ENCODE peak calls at places on chromosome 2, in nine cellular contexts. V, F, A, P, K, E, B, X and S are unnamed samples.

GRCh38 chr2:168635065-168635577 is 167.3 kb upstream of the NOSTRIN start:
- DNase-seq in B (no peak), E (no peak), K (peak; percentile 31), A (peak; percentile 32), F (peak; percentile 89), P (no peak), X (no peak), V (peak; percentile 34), S (no peak)

GRCh38 chr2:129006135-129006885 is 687.6 kb upstream of the HS6ST1 start:
- DNase-seq in P (no peak), E (no peak), A (peak; percentile 2), X (no peak), F (no peak), K (no peak), V (no peak), B (no peak), S (no peak)

GRCh38 chr2:149733936-149734685 is 146.5 kb upstream of the MMADHC start:
- DNase-seq in A (no peak), V (peak; percentile 94), E (no peak), K (peak; percentile 41), F (no peak), P (no peak), X (no peak), B (peak; percentile 86), S (no peak)

GRCh38 chr2:129936334-129936934 is 43.0 kb upstream of the RAB6C start:
- DNase-seq in F (no peak), X (peak; percentile 60), E (peak; percentile 77), A (no peak), V (no peak), P (no peak), B (no peak), K (peak; percentile 40), S (peak; percentile 51)

GRCh38 chr2:167331636-167332232 is 443.5 kb downstream of the XIRP2 start:
- DNase-seq in E (peak; percentile 83), P (no peak), A (no peak), V (no peak), B (no peak), F (peak; percentile 2), K (no peak), X (no peak), S (no peak)

GRCh38 chr2:174002679-174003078 is 37.5 kb upstream of the SP3 start:
- DNase-seq in K (no peak), A (no peak), V (no peak), B (no peak), F (no peak), E (no peak), X (no peak), P (no peak), S (no peak)

GRCh38 chr2:64363848-64364247 is 90.1 kb upstream of the LGALSL start:
- DNase-seq in V (no peak), E (peak; percentile 23), P (no peak), K (no peak), F (no peak), B (no peak), A (no peak), X (no peak), S (no peak)

GRCh38 chr2:120520929-120521912 is 175.3 kb downstream of the INHBB start:
- DNase-seq in A (no peak), F (peak; percentile 53), V (peak; percentile 44), K (peak; percentile 41), E (peak; percentile 84), B (no peak), X (peak; percentile 53), P (no peak), S (peak; percentile 44)

GRCh38 chr2:36812196-36812595 is 115.7 kb downstream of the VIT start:
- DNase-seq in B (no peak), V (no peak), F (peak; percentile 78), K (no peak), A (no peak), E (peak; percentile 78), P (no peak), X (no peak), S (no peak)

GRCh38 chr2:102122115-102122514 is 20.4 kb upstream of the IL1R1 start:
- DNase-seq in P (no peak), F (no peak), V (peak; percentile 94), K (no peak), E (no peak), X (no peak), B (no peak), A (no peak), S (no peak)

GRCh38 chr2:80053522-80054338 is 250.8 kb downstream of the LRRTM1 start:
- DNase-seq in E (no peak), B (no peak), A (no peak), F (peak; percentile 61), V (no peak), K (no peak), X (no peak), P (no peak), S (no peak)

GRCh38 chr2:142796161-142796560 is 81.3 kb upstream of the KYNU start:
- DNase-seq in K (no peak), V (peak; percentile 3), B (no peak), X (no peak), P (no peak), A (no peak), F (no peak), E (no peak), S (no peak)

GRCh38 chr2:55025627-55026026 is 24.6 kb downstream of the RTN4 start:
- DNase-seq in P (no peak), F (no peak), K (no peak), B (no peak), V (no peak), A (no peak), X (no peak), E (no peak), S (no peak)

GRCh38 chr2:3598912-3599854 is 4.3 kb downstream of the COLEC11 start:
- DNase-seq in F (no peak), E (no peak), A (peak; percentile 51), X (no peak), B (no peak), V (no peak), K (no peak), P (no peak), S (no peak)

GRCh38 chr2:190023860-190024259 is 38.7 kb downstream of the MSTN start:
- DNase-seq in P (no peak), K (no peak), E (no peak), V (peak; percentile 67), X (no peak), F (peak; percentile 69), B (peak; percentile 8), A (peak; percentile 37), S (no peak)

GRCh38 chr2:122136071-122136470 is 380.6 kb downstream of the TSN start:
- DNase-seq in X (no peak), A (peak; percentile 9), E (peak; percentile 42), F (peak; percentile 39), K (no peak), B (no peak), V (no peak), P (no peak), S (no peak)

GRCh38 chr2:127984551-127984950 is 43.3 kb downstream of the SAP130 start:
- DNase-seq in B (no peak), A (no peak), K (peak; percentile 16), F (no peak), X (no peak), V (no peak), P (no peak), E (no peak), S (no peak)

GRCh38 chr2:134155134-134155533 is 98.7 kb upstream of the MGAT5 start:
- DNase-seq in B (no peak), P (no peak), K (no peak), A (peak; percentile 78), V (no peak), X (no peak), E (no peak), F (no peak), S (no peak)

GRCh38 chr2:23497063-23497462 is 112.1 kb downstream of the KLHL29 start:
- DNase-seq in A (peak; percentile 90), V (peak; percentile 55), F (no peak), X (no peak), B (peak; percentile 17), E (peak; percentile 47), K (peak; percentile 27), P (peak; percentile 8), S (no peak)

GRCh38 chr2:157785866-157786662 is 90.1 kb downstream of the ACVR1 start:
- DNase-seq in P (no peak), F (peak; percentile 69), X (no peak), B (no peak), K (no peak), E (no peak), A (no peak), V (peak; percentile 29), S (no peak)

GRCh38 chr2:204888222-204888621 is 342.9 kb downstream of the PARD3B start:
- DNase-seq in V (no peak), X (no peak), A (no peak), F (no peak), B (no peak), E (no peak), K (no peak), P (no peak), S (no peak)

GRCh38 chr2:219184116-219184515 is 6.0 kb downstream of the RETREG2 start:
- DNase-seq in F (peak; percentile 96), P (no peak), V (no peak), B (no peak), A (no peak), E (no peak), K (no peak), X (no peak), S (no peak)

GRCh38 chr2:118835739-118836410 is 11.6 kb downstream of the EN1 start:
- DNase-seq in K (no peak), P (no peak), X (no peak), A (no peak), F (no peak), B (no peak), E (peak; percentile 57), V (no peak), S (no peak)

GRCh38 chr2:215409331-215410127 is 26.3 kb downstream of the FN1 start:
- DNase-seq in V (no peak), B (no peak), A (no peak), P (no peak), K (no peak), X (no peak), F (no peak), E (no peak), S (peak; percentile 66)

GRCh38 chr2:226115102-226115831 is 684.4 kb downstream of the IRS1 start:
- DNase-seq in V (peak; percentile 98), E (no peak), A (peak; percentile 76), F (no peak), P (no peak), B (no peak), K (peak; percentile 14), X (no peak), S (no peak)

GRCh38 chr2:102103992-102104871 is 38.3 kb upstream of the IL1R1 start:
- DNase-seq in A (peak; percentile 92), E (no peak), B (no peak), P (peak; percentile 74), F (no peak), X (peak; percentile 69), K (peak; percentile 48), V (peak; percentile 99), S (peak; percentile 42)

GRCh38 chr2:171201767-171202166 is 41.1 kb upstream of the TLK1 start:
- DNase-seq in F (no peak), B (no peak), K (no peak), E (no peak), V (no peak), X (no peak), P (no peak), A (no peak), S (no peak)

GRCh38 chr2:85769236-85769986 is 15.6 kb downstream of the ATOH8 start:
- DNase-seq in P (no peak), B (no peak), E (peak; percentile 60), A (no peak), F (peak; percentile 41), K (no peak), V (no peak), X (no peak), S (no peak)

GRCh38 chr2:69935011-69935410 is 20.1 kb downstream of the MXD1 start:
- DNase-seq in B (no peak), K (no peak), A (no peak), F (no peak), P (no peak), E (no peak), V (no peak), X (no peak), S (no peak)

GRCh38 chr2:215435261-215435808 is 533 bp downstream of the FN1 start:
- DNase-seq in P (no peak), B (no peak), A (no peak), V (peak; percentile 50), E (peak; percentile 59), X (no peak), F (peak; percentile 46), K (no peak), S (peak; percentile 15)

GRCh38 chr2:135954020-135954628 is 31.3 kb downstream of the DARS1 start:
- DNase-seq in B (no peak), A (no peak), F (no peak), K (no peak), V (no peak), X (no peak), P (no peak), E (no peak), S (no peak)